ENCODE peak calls at places on chromosomes 13 and 19, in five cellular contexts. L, A, E, P and F are unnamed samples.

GRCh38 chr19:39834287-39834841 is 402 bp upstream of the DYRK1B start:
- DNase-seq in L (no peak), A (no peak), E (no peak), P (no peak), F (no peak)

GRCh38 chr13:34878354-34878753 is 63.7 kb upstream of the NBEA start:
- DNase-seq in L (no peak), A (no peak), E (no peak), P (no peak), F (no peak)

GRCh38 chr19:51470966-51471365 is 7.4 kb upstream of the CEACAM18 start:
- DNase-seq in L (no peak), A (no peak), E (no peak), P (no peak), F (no peak)

GRCh38 chr19:33647146-33647545 is 25.4 kb downstream of the CHST8 start:
- DNase-seq in L (no peak), A (no peak), E (no peak), P (no peak), F (no peak)

GRCh38 chr13:98842858-98843481 is 90.5 kb upstream of the SLC15A1 start:
- DNase-seq in L (peak), A (peak), E (peak), P (peak), F (peak)

GRCh38 chr19:37763488-37763887 is 15.9 kb downstream of the ZNF573 start:
- DNase-seq in L (no peak), A (no peak), E (no peak), P (no peak), F (no peak)

GRCh38 chr19:23882493-23882892 is 32.2 kb upstream of the ZNF726 start:
- DNase-seq in L (no peak), A (no peak), E (no peak), P (no peak), F (no peak)

GRCh38 chr13:38819053-38819452 is 132.2 kb downstream of the FREM2 start:
- DNase-seq in L (peak), A (no peak), E (no peak), P (no peak), F (no peak)

GRCh38 chr13:99600318-99600717 is 99.0 kb downstream of the TM9SF2 start:
- DNase-seq in L (no peak), A (no peak), E (no peak), P (no peak), F (no peak)

GRCh38 chr13:99270503-99270902 is 12.3 kb upstream of the GPR18 start:
- DNase-seq in L (no peak), A (no peak), E (no peak), P (no peak), F (no peak)

GRCh38 chr19:47998800-47999199 is 4.4 kb downstream of the ELSPBP1 start:
- DNase-seq in L (no peak), A (no peak), E (no peak), P (no peak), F (no peak)

GRCh38 chr19:934865-935422 is 9.1 kb downstream of the ARID3A start:
- DNase-seq in L (peak), A (peak), E (peak), P (no peak), F (peak)
- H3K4me3 ChIP-seq in L (no peak), A (no peak), E (no peak), P (no peak), F (peak)

DNA sequence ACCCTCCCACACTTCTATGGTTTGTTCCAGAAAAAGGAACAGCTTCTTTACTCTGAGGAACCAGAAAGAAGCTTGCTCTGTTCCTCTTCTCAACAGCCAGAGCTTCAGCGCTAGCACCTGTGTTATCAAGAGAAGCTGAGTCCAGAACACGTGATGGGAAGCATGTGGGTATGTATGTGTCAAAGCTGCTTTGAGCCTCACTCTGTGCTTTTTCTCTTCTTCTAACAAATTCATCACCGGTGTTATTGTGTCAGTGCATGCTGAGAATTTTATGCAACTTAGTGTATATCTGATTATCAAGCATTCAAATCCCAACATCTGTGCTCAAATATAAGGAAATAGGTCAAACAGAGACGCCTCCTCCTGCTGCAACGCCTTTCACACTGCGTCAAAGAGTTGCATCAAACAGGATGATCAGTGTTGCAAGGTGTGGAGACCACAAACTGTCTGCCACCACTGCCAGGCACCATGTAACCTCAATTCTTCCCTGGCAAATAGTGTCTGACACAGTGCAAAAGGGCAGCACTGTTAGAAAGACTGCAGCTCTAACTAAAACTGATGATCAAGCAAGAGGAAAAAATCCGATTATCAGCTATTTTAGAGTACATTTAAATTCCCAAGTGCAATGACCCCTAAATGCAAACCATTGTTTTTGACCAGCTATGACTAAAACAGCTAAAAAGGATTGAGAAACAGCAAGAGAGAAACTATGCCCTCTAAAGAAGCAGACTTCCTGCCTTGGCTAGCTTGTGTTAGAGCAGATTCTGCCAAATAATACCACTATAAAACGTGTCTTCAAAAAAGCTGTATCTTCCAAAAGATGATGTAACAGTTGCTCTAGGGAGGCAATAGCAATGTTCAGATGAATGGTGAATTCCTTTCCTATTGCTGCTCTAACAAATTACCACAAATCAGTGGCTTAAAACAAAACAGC is 84.1 kb downstream of the LRRC63 start:
- DNase-seq in L (no peak), A (peak), E (peak), P (peak), F (peak)
- H3K27ac ChIP-seq in L (no peak), A (peak), E (no peak), P (peak), F (no peak)

DNA sequence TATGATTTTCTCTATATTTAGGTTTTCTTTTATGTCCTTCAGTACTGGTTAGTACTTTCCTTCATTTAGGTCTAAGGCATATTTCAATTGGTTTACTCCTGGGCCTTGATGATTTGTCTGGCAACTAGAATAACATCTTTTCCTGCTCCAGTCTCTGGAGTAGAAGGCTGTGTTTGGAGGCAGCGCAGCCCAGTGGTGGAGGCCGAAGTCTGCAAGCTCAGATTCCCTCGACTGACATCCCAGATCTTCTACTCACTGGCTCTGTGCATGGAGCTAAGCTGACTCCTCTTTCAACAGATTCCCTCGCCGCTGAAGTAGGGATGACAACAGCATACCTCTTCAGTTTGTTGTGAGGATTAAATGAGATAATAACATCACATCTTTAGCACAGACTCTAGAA is 141.0 kb downstream of the RAP2A start:
- DNase-seq in L (no peak), A (no peak), E (peak), P (no peak), F (no peak)
- TF ChIP-seq CTCF in L (no peak), A (no peak), E (peak), P (peak), F (peak)

GRCh38 chr19:4374451-4375163 is 25.7 kb downstream of the SH3GL1 start:
- DNase-seq in L (peak), A (peak), E (peak), P (no peak), F (peak)
- H3K4me3 ChIP-seq in L (no peak), A (no peak), E (peak), P (no peak), F (peak)

DNA sequence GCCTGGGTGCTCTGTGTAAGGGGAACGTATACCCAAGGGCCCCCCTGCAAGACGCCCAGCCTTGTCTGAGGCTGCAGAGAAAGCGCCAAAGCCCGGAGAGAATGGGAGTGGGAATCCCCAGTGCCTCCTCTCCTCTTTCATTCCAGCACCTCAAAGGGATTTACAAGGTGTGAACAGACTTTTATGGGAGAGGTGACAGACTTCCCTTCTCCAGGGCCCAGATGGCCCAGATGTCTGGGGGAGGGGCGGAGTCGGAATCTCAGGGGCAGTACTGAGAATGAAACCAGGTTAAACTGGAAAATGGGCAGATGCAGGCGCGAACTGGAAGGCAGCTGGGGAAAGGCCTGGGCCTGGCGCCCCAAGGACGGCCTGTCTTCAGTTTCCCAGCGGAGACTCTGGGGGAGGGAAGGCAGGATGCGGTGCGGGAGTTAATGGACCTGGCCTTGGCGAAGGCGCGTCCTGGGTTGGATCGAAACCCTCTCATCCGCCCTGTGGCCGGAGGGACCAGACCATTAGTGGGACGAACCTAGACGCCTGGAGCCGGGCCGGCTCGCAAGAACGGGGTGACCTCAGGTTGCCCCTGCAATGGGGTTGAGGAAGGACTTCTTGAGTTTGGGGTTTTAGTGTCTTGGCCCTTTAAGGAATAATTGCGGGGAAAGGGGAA is 622 bp upstream of the TRIP10 start:
- DNase-seq in L (peak), A (no peak), E (peak), P (no peak), F (peak)
- H3K27ac ChIP-seq in L (peak), A (peak), E (peak), P (peak), F (peak)

GRCh38 chr13:72651196-72651595 is 76.2 kb downstream of the MZT1 start:
- DNase-seq in L (no peak), A (no peak), E (no peak), P (no peak), F (no peak)
- TF ChIP-seq CTCF in L (no peak), A (no peak), E (no peak), P (peak), F (no peak)

GRCh38 chr19:50202962-50203280 is 501 bp upstream of the MYH14 start:
- DNase-seq in L (no peak), A (no peak), E (no peak), P (no peak), F (no peak)
- H3K4me3 ChIP-seq in L (no peak), A (no peak), E (peak), P (no peak), F (peak)

DNA sequence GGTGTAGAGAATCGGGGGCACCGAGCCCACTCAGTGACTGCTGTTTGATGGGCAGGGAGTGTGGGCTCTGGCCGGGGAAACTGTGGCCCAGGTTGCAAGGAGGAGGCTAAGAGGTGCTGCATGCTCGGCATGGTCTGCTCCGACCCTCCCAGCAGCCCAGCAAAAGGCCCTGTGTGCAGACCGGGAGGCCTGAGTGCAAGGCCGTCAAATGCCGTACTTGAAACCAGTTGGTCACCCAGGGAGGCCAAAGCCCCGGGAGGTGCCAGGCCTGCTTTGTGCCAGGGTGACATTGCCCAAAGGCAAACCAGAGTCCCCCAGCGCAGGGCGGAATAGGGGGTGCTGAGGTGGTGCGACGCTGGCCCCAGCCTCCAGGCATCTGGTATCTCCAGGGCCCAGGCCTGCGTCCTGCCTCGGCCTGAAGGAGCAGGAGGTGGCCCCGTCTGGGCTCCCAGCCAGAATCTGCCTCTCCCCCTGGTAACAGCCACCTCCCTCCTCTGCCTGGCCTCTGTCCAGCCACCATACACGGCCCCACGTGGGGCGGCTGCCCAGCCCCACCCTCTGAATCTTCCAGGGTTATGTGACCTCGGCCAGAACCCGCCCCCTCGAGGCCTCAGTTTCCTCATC is 4.0 kb downstream of the PIK3R2 start:
- DNase-seq in L (peak), A (peak), E (peak), P (no peak), F (peak)
- H3K27ac ChIP-seq in L (peak), A (peak), E (peak), P (peak), F (peak)

GRCh38 chr13:44972956-44973581 is 16.2 kb downstream of the NUFIP1 start:
- DNase-seq in L (no peak), A (no peak), E (no peak), P (no peak), F (no peak)

GRCh38 chr13:44976949-44977583 is 12.2 kb downstream of the NUFIP1 start:
- DNase-seq in L (no peak), A (no peak), E (no peak), P (no peak), F (no peak)

GRCh38 chr13:44974056-44974798 is 15.0 kb downstream of the NUFIP1 start:
- DNase-seq in L (peak), A (peak), E (peak), P (no peak), F (no peak)

GRCh38 chr13:44976196-44976595 is 13.1 kb downstream of the NUFIP1 start:
- DNase-seq in L (no peak), A (no peak), E (no peak), P (no peak), F (no peak)

GRCh38 chr13:44978328-44978727 is 10.9 kb downstream of the NUFIP1 start:
- DNase-seq in L (no peak), A (no peak), E (no peak), P (no peak), F (no peak)
- TF ChIP-seq CTCF in L (no peak), A (no peak), E (no peak), P (peak), F (no peak)